ENCODE peak calls at places on chromosomes 6 and 20, in six cellular contexts. One of them, this sample, is unnamed.

GRCh38 chr6:109073344-109074235 is 21.1 kb downstream of the SESN1 start:
- DNase-seq in H9: no peak
- DNase-seq in neuronal stem cell: peak
- DNase-seq in H1: no peak
- DNase-seq in mesendoderm: peak
- DNase-seq in IMR-90: peak
- DNase-seq in this sample: peak

GRCh38 chr20:43187476-43188233 is 2.1 kb downstream of the PTPRT start:
- DNase-seq in mesendoderm: peak
- DNase-seq in IMR-90: peak
- DNase-seq in H1: peak
- DNase-seq in neuronal stem cell: peak
- DNase-seq in H9: peak
- DNase-seq in this sample: peak

GRCh38 chr20:53352727-53353440 is 240.8 kb downstream of the ZNF217 start:
- DNase-seq in H1: no peak
- DNase-seq in mesendoderm: peak
- DNase-seq in H9: no peak
- DNase-seq in IMR-90: no peak
- DNase-seq in neuronal stem cell: no peak
- DNase-seq in this sample: peak

GRCh38 chr20:50368813-50369224 is 141.4 kb upstream of the PTPN1 start:
- DNase-seq in IMR-90: peak
- DNase-seq in H9: no peak
- DNase-seq in neuronal stem cell: no peak
- DNase-seq in H1: no peak
- DNase-seq in mesendoderm: peak
- DNase-seq in this sample: peak

GRCh38 chr6:159988983-159989454 is 20.1 kb downstream of the IGF2R start:
- DNase-seq in IMR-90: no peak
- DNase-seq in mesendoderm: no peak
- DNase-seq in H1: no peak
- DNase-seq in neuronal stem cell: no peak
- DNase-seq in H9: no peak
- DNase-seq in this sample: no peak

GRCh38 chr6:16278750-16279149 is 40.4 kb downstream of the GMPR start:
- DNase-seq in IMR-90: no peak
- DNase-seq in H1: no peak
- DNase-seq in mesendoderm: no peak
- DNase-seq in neuronal stem cell: no peak
- DNase-seq in H9: no peak
- DNase-seq in this sample: no peak

GRCh38 chr20:910840-911770 is 5.0 kb downstream of the ANGPT4 start:
- DNase-seq in mesendoderm: no peak
- DNase-seq in IMR-90: peak
- DNase-seq in H9: no peak
- DNase-seq in neuronal stem cell: no peak
- DNase-seq in H1: no peak
- DNase-seq in this sample: no peak

GRCh38 chr20:34249291-34249690 is 8.1 kb downstream of the ASIP start:
- DNase-seq in IMR-90: peak
- DNase-seq in mesendoderm: no peak
- DNase-seq in neuronal stem cell: no peak
- DNase-seq in H9: no peak
- DNase-seq in H1: no peak
- DNase-seq in this sample: peak

GRCh38 chr6:16061833-16062232 is 67.1 kb upstream of the MYLIP start:
- DNase-seq in IMR-90: no peak
- DNase-seq in H9: no peak
- DNase-seq in neuronal stem cell: no peak
- DNase-seq in mesendoderm: no peak
- DNase-seq in H1: no peak
- DNase-seq in this sample: no peak

GRCh38 chr20:51095755-51096509 is 73.0 kb upstream of the KCNG1 start:
- DNase-seq in H9: no peak
- DNase-seq in neuronal stem cell: peak
- DNase-seq in mesendoderm: peak
- DNase-seq in H1: no peak
- DNase-seq in IMR-90: no peak
- DNase-seq in this sample: no peak

GRCh38 chr6:35146453-35146852 is 5.3 kb upstream of the TCP11 start:
- DNase-seq in mesendoderm: peak
- DNase-seq in IMR-90: peak
- DNase-seq in neuronal stem cell: no peak
- DNase-seq in H1: peak
- DNase-seq in H9: peak
- DNase-seq in this sample: peak

GRCh38 chr20:21308340-21308739 is 5.2 kb downstream of the XRN2 start:
- DNase-seq in H9: no peak
- DNase-seq in neuronal stem cell: no peak
- DNase-seq in IMR-90: no peak
- DNase-seq in mesendoderm: no peak
- DNase-seq in H1: no peak
- DNase-seq in this sample: no peak

GRCh38 chr20:21301940-21302644 is 1.0 kb upstream of the XRN2 start:
- DNase-seq in H1: no peak
- DNase-seq in mesendoderm: peak
- DNase-seq in H9: no peak
- DNase-seq in IMR-90: no peak
- DNase-seq in neuronal stem cell: no peak
- DNase-seq in this sample: no peak

GRCh38 chr20:21303061-21303871 is at the start of gene XRN2:
- DNase-seq in IMR-90: peak
- DNase-seq in H1: peak
- DNase-seq in H9: peak
- DNase-seq in mesendoderm: peak
- DNase-seq in neuronal stem cell: peak
- DNase-seq in this sample: peak

GRCh38 chr20:21303872-21304586 is 898 bp downstream of the XRN2 start:
- DNase-seq in H1: no peak
- DNase-seq in IMR-90: peak
- DNase-seq in mesendoderm: no peak
- DNase-seq in H9: no peak
- DNase-seq in neuronal stem cell: no peak
- DNase-seq in this sample: peak

GRCh38 chr20:21302645-21303060 is 478 bp upstream of the XRN2 start:
- DNase-seq in H9: no peak
- DNase-seq in mesendoderm: no peak
- DNase-seq in neuronal stem cell: no peak
- DNase-seq in H1: no peak
- DNase-seq in IMR-90: no peak
- DNase-seq in this sample: no peak
- H2BK120ac ChIP-seq in H9: no peak
- H2BK120ac ChIP-seq in mesendoderm: no peak
- H2BK120ac ChIP-seq in neuronal stem cell: no peak
- H2BK120ac ChIP-seq in H1: no peak
- H2BK120ac ChIP-seq in IMR-90: peak
- H2BK120ac ChIP-seq in this sample: peak

GRCh38 chr20:15476781-15477180 is 1096.5 kb downstream of the KIF16B start:
- DNase-seq in mesendoderm: no peak
- DNase-seq in IMR-90: no peak
- DNase-seq in H1: no peak
- DNase-seq in H9: no peak
- DNase-seq in neuronal stem cell: no peak
- DNase-seq in this sample: no peak
- H2BK15ac ChIP-seq in mesendoderm: no peak
- H2BK15ac ChIP-seq in IMR-90: no peak
- H2BK15ac ChIP-seq in H1: no peak
- H2BK15ac ChIP-seq in H9: no peak
- H2BK15ac ChIP-seq in neuronal stem cell: no peak
- H2BK15ac ChIP-seq in this sample: no peak

GRCh38 chr6:31354788-31355539 is 2.0 kb downstream of the HLA-B start:
- DNase-seq in mesendoderm: no peak
- DNase-seq in neuronal stem cell: no peak
- DNase-seq in H1: no peak
- DNase-seq in H9: no peak
- DNase-seq in IMR-90: no peak
- DNase-seq in this sample: no peak
- H2BK120ac ChIP-seq in mesendoderm: no peak
- H2BK120ac ChIP-seq in neuronal stem cell: no peak
- H2BK120ac ChIP-seq in H1: no peak
- H2BK120ac ChIP-seq in H9: no peak
- H2BK120ac ChIP-seq in IMR-90: no peak
- H2BK120ac ChIP-seq in this sample: no peak

GRCh38 chr20:7237251-7237650 is 469.8 kb downstream of the BMP2 start:
- DNase-seq in H9: no peak
- DNase-seq in mesendoderm: no peak
- DNase-seq in H1: no peak
- DNase-seq in IMR-90: no peak
- DNase-seq in neuronal stem cell: no peak
- DNase-seq in this sample: no peak

GRCh38 chr20:7231303-7231702 is 463.8 kb downstream of the BMP2 start:
- DNase-seq in neuronal stem cell: no peak
- DNase-seq in IMR-90: no peak
- DNase-seq in mesendoderm: no peak
- DNase-seq in H9: no peak
- DNase-seq in H1: no peak
- DNase-seq in this sample: no peak

DNA sequence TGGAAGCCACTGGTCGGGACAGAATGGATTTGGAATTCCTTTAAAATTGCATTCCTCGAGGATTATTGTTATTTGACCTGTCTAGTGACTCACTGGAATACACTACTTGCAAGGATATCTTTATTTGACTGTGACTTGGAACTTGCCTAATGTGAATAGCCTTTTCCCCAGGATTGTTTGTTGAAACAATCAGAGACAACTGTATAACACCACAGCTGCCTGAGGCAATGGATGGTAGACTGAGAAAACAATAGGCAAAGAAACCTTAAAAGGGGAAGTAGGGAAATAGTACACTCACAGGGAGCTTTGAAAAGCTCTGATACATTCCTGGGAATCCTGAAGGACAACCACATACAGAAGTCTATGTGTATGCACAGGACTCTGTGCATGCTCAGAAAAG is 465.3 kb downstream of the BMP2 start:
- DNase-seq in IMR-90: no peak
- DNase-seq in H1: no peak
- DNase-seq in neuronal stem cell: no peak
- DNase-seq in H9: no peak
- DNase-seq in mesendoderm: peak
- DNase-seq in this sample: no peak
- H2BK15ac ChIP-seq in IMR-90: no peak
- H2BK15ac ChIP-seq in H1: no peak
- H2BK15ac ChIP-seq in neuronal stem cell: no peak
- H2BK15ac ChIP-seq in H9: no peak
- H2BK15ac ChIP-seq in mesendoderm: no peak
- H2BK15ac ChIP-seq in this sample: no peak

DNA sequence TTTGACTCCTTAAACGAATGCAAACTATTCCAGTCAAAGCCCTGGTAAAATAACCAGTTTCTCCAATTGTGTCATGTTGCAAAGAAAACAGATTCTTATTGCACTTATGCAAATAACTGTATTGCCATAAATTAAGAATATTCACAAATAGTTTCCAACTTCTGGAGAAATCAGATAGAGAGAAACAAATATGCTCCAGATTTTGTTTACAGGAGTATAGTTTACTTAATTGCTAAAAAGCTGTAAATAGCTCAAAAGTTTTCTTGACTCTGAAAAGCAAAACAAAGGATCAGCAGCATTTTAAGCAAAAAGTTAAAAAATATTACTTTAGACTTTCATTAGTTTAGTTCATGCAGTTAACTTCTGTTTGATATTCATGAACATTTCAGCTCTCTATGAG is 304.2 kb downstream of the PACRG start:
- DNase-seq in IMR-90: no peak
- DNase-seq in H9: no peak
- DNase-seq in H1: no peak
- DNase-seq in neuronal stem cell: no peak
- DNase-seq in mesendoderm: peak
- DNase-seq in this sample: no peak
- H2BK120ac ChIP-seq in IMR-90: no peak
- H2BK120ac ChIP-seq in H9: no peak
- H2BK120ac ChIP-seq in H1: no peak
- H2BK120ac ChIP-seq in neuronal stem cell: no peak
- H2BK120ac ChIP-seq in mesendoderm: no peak
- H2BK120ac ChIP-seq in this sample: no peak

GRCh38 chr6:62980093-62980492 is 231.2 kb upstream of the FKBP1C start:
- DNase-seq in H9: no peak
- DNase-seq in H1: no peak
- DNase-seq in mesendoderm: no peak
- DNase-seq in neuronal stem cell: no peak
- DNase-seq in IMR-90: no peak
- DNase-seq in this sample: no peak
- H2BK15ac ChIP-seq in H9: no peak
- H2BK15ac ChIP-seq in H1: no peak
- H2BK15ac ChIP-seq in mesendoderm: no peak
- H2BK15ac ChIP-seq in neuronal stem cell: no peak
- H2BK15ac ChIP-seq in IMR-90: no peak
- H2BK15ac ChIP-seq in this sample: no peak

This sample was measured in mesenchymal stem cell.